ENCODE peak calls at places on chromosomes 4 and X, in four cellular contexts. T is GM12891, W is K562, E is H1. B is an unnamed sample.
A peak's percentile ranks its signal among the peaks of the same experiment; 100 is the strongest.

GRCh38 chrX:16479206-16479869 is 170.6 kb upstream of the S100G start:
- DNase-seq in T (no peak), W (no peak), E (no peak), B (no peak)

GRCh38 chrX:122133478-122133877 is 1050.6 kb upstream of the GRIA3 start:
- DNase-seq in W (no peak), T (no peak), E (no peak), B (no peak)

GRCh38 chr4:169080970-169081369 is 70.9 kb upstream of the CBR4 start:
- DNase-seq in W (no peak), E (no peak), T (no peak), B (no peak)

GRCh38 chr4:4810365-4810764 is 49.1 kb upstream of the MSX1 start:
- DNase-seq in W (no peak), T (no peak), E (no peak), B (no peak)

GRCh38 chr4:47118192-47118879 is 87.0 kb downstream of the GABRB1 start:
- DNase-seq in T (no peak), W (no peak), E (no peak), B (no peak)

GRCh38 chrX:130669233-130669632 is 233.8 kb downstream of the ENOX2 start:
- DNase-seq in E (no peak), T (no peak), W (no peak), B (no peak)

GRCh38 chr4:123832173-123833026 is 435.8 kb downstream of the SPRY1 start:
- DNase-seq in T (no peak), W (no peak), E (no peak), B (no peak)

GRCh38 chrX:26050099-26050498 is 88.0 kb upstream of the MAGEB18 start:
- DNase-seq in W (no peak), T (no peak), E (no peak), B (no peak)

GRCh38 chrX:54423161-54423888 is 16.9 kb upstream of the TSR2 start:
- DNase-seq in T (no peak), W (peak; percentile 34), E (no peak), B (no peak)

GRCh38 chr4:47218631-47219030 is 187.3 kb downstream of the GABRB1 start:
- DNase-seq in T (no peak), E (no peak), W (no peak), B (no peak)

GRCh38 chr4:159719531-159719930 is 616.7 kb downstream of the RAPGEF2 start:
- DNase-seq in T (no peak), W (no peak), E (no peak), B (no peak)

GRCh38 chr4:38241541-38241940 is 281.3 kb downstream of the PTTG2 start:
- DNase-seq in W (no peak), E (no peak), T (no peak), B (no peak)

GRCh38 chrX:41589634-41590270 is 99.0 kb upstream of the GPR34 start:
- DNase-seq in T (no peak), E (no peak), W (no peak), B (no peak)

GRCh38 chrX:7641141-7641540 is 201.8 kb upstream of the VCX start:
- DNase-seq in W (no peak), E (no peak), T (no peak), B (no peak)

GRCh38 chr4:17173300-17173699 is 274.9 kb upstream of the LDB2 start:
- DNase-seq in E (no peak), T (no peak), W (no peak), B (no peak)

GRCh38 chr4:105283501-105283900 is 136.8 kb downstream of the TET2 start:
- DNase-seq in W (no peak), T (no peak), E (no peak), B (no peak)

GRCh38 chrX:48153769-48154168 is 23.3 kb downstream of the SPACA5B start:
- DNase-seq in W (peak; percentile 3), E (no peak), T (no peak), B (no peak)

GRCh38 chr4:1713003-1713397 is 881 bp upstream of the SLBP start:
- DNase-seq in T (no peak), W (no peak), E (no peak), B (no peak)
- TF ChIP-seq POLR2A in T (no peak), W (peak; percentile 69), E (peak; percentile 49), B (peak; percentile 50)

GRCh38 chr4:186852078-186852420 is 128.4 kb upstream of the FAT1 start:
- DNase-seq in W (no peak), T (no peak), E (no peak), B (no peak)
- TF ChIP-seq POLR2AphosphoS5 in W (no peak), T (no peak), E (no peak), B (no peak)

GRCh38 chrX:40105791-40106676 is 8.3 kb upstream of the BCOR start:
- DNase-seq in W (peak; percentile 68), T (no peak), E (no peak), B (peak; percentile 47)
- TF ChIP-seq TAF1 in W (peak; percentile 43), T (no peak), E (peak; percentile 22), B (no peak)

GRCh38 chr4:167469436-167469835 is 235.1 kb upstream of the SPOCK3 start:
- DNase-seq in E (no peak), T (no peak), W (no peak), B (no peak)
- TF ChIP-seq POLR2A in E (no peak), T (no peak), W (no peak), B (no peak)

GRCh38 chrX:118772051-118772450 is 44.6 kb downstream of the IL13RA1 start:
- DNase-seq in T (no peak), E (no peak), W (no peak), B (no peak)

GRCh38 chrX:118770133-118770760 is 42.8 kb downstream of the IL13RA1 start:
- DNase-seq in W (no peak), E (no peak), T (no peak), B (no peak)

GRCh38 chrX:118779581-118779980 is 44.0 kb upstream of the ZCCHC12 start:
- DNase-seq in W (no peak), T (no peak), E (no peak), B (no peak)

GRCh38 chrX:118773782-118774181 is 46.4 kb downstream of the IL13RA1 start:
- DNase-seq in T (no peak), E (no peak), W (no peak), B (no peak)
- TF ChIP-seq POLR2AphosphoS5 in T (no peak), E (no peak), W (no peak), B (no peak)

GRCh38 chrX:24156177-24156576 is 6.6 kb downstream of the ZFX start:
- DNase-seq in W (no peak), E (no peak), T (no peak), B (no peak)

GRCh38 chrX:24151513-24151912 is 2.0 kb downstream of the ZFX start:
- DNase-seq in T (no peak), W (no peak), E (no peak), B (no peak)

GRCh38 chrX:24154490-24155034 is 5.0 kb downstream of the ZFX start:
- DNase-seq in E (no peak), W (no peak), T (no peak), B (no peak)

GRCh38 chrX:24153796-24154189 is 4.3 kb downstream of the ZFX start:
- DNase-seq in W (no peak), E (no peak), T (no peak), B (no peak)

GRCh38 chrX:24153175-24153795 is 3.8 kb downstream of the ZFX start:
- DNase-seq in W (peak; percentile 21), E (no peak), T (no peak), B (no peak)
- TF ChIP-seq TAF1 in W (no peak), E (no peak), T (no peak), B (no peak)

DNA sequence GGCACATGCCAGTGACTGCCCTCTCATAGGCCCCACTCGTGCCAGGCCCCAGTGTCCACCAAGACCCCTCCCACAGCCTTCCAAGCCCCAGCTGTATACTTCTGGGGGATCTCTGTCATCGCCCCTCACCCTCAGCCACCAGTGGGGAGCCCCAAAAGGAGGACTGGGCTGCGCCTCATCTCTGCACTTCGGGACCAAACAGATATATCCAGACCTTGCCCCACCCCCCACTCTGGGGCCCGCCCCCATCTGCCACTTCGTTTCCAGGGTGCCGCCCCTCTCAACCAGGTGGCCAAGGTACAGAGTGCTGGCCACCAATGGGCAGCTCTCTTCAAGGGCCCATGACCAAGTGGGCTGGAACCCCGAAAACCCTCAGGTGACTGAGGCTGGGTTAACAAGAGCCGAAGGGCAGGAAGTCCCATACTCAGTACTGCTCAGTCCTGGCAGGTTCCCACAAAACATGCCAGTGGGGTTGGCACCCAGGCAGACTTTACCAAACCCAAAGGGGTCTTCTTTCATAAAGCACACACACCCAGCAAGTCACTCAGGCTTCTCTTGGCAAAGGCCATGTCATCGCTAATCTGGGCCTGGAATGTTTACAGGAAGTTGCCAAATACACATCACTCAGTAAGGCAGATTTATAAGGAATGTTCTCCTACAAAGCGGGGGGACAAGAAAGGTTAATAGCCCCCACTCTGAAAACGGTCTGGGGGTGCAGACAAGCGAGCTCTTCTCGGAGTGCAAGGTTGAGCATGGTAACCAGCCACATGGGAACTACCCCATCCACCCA is 4.4 kb downstream of the ZFYVE28 start:
- DNase-seq in W (peak; percentile 47), E (no peak), T (no peak), B (no peak)
- TF ChIP-seq POLR2A in W (no peak), E (no peak), T (no peak), B (no peak)

GRCh38 chr4:23876418-23877089 is 13.3 kb downstream of the PPARGC1A start:
- DNase-seq in W (no peak), E (no peak), T (no peak), B (no peak)

GRCh38 chr4:23877758-23878229 is 12.1 kb downstream of the PPARGC1A start:
- DNase-seq in W (peak; percentile 5), T (no peak), E (no peak), B (no peak)

GRCh38 chr4:23881052-23881501 is 8.8 kb downstream of the PPARGC1A start:
- DNase-seq in W (no peak), E (no peak), T (no peak), B (no peak)

GRCh38 chr4:23878235-23878861 is 11.5 kb downstream of the PPARGC1A start:
- DNase-seq in E (no peak), T (no peak), W (no peak), B (no peak)

GRCh38 chr4:23878912-23879732 is 10.7 kb downstream of the PPARGC1A start:
- DNase-seq in W (no peak), T (no peak), E (no peak), B (no peak)
- TF ChIP-seq POLR2AphosphoS5 in W (no peak), T (no peak), E (no peak), B (no peak)

GRCh38 chrX:78329486-78329885 is 2.1 kb upstream of the CYSLTR1 start:
- DNase-seq in E (no peak), W (no peak), T (no peak), B (no peak)

GRCh38 chrX:78330540-78330939 is 3.1 kb upstream of the CYSLTR1 start:
- DNase-seq in W (no peak), E (no peak), T (no peak), B (no peak)

GRCh38 chrX:78331708-78332107 is 4.3 kb upstream of the CYSLTR1 start:
- DNase-seq in E (no peak), T (no peak), W (no peak), B (no peak)

GRCh38 chrX:78330068-78330467 is 2.7 kb upstream of the CYSLTR1 start:
- DNase-seq in E (no peak), W (no peak), T (no peak), B (no peak)

DNA sequence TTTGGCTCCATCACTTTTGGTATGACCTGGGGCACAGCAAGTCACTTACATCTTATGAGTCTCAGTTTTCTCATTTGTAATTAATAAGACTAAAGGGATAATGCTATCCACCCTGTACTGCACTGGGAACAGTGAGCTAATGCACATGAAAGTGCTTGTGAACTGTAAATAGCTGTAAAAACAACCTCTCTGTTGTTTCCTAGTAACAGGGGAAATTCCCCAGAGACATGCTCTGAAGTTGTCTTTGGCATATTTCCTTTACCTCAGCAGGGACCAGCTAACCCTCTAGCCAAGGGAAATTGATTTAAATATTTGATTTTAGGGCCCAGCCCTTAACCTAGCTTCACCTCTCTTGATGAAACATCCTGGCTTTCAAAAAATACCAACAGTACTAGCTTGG is 6.1 kb upstream of the CYSLTR1 start:
- DNase-seq in E (no peak), W (no peak), T (no peak), B (no peak)
- TF ChIP-seq TAF1 in E (no peak), W (no peak), T (no peak), B (no peak)

GRCh38 chrX:134460005-134460860 is at the start of gene HPRT1:
- DNase-seq in T (peak; percentile 53), E (peak; percentile 34), W (peak; percentile 79), B (peak; percentile 44)
- TF ChIP-seq POLR2A in T (no peak), E (peak; percentile 78), W (peak; percentile 72), B (peak; percentile 62)